ENCODE peak calls at places on chromosomes 6 and 20, in seven cellular contexts. O is GM10248, H is fibroblast of pulmonary artery, P is cardiac muscle cell, R is fibroblast of the aortic adventitia, W is BE2C, S is nephron progenitor cell. B is an unnamed sample.

GRCh38 chr6:146545608-146546007 is 2.0 kb downstream of the RAB32 start:
- DNase-seq in O (no peak), H (peak; percentile 57), P (no peak), R (peak; percentile 67), W (no peak), S (no peak), B (no peak)

GRCh38 chr6:30260036-30260504 is 46.9 kb upstream of the TRIM26 start:
- DNase-seq in O (no peak), H (no peak), P (no peak), R (no peak), W (no peak), S (no peak), B (peak; percentile 33)

GRCh38 chr6:127893541-127893940 is 7.3 kb downstream of the THEMIS start:
- DNase-seq in O (no peak), H (no peak), P (no peak), R (no peak), W (no peak), S (no peak), B (no peak)

GRCh38 chr6:158008894-158009891 is 27.5 kb downstream of the SYNJ2 start:
- DNase-seq in O (no peak), H (peak; percentile 95), P (no peak), R (peak; percentile 37), W (peak; percentile 90), S (no peak), B (no peak)

GRCh38 chr6:114142256-114142655 is 171.3 kb upstream of the HDAC2 start:
- DNase-seq in O (no peak), H (no peak), P (no peak), R (no peak), W (peak; percentile 20), S (no peak), B (no peak)

GRCh38 chr6:129673758-129674157 is 36.2 kb downstream of the ARHGAP18 start:
- DNase-seq in O (no peak), H (no peak), P (no peak), R (peak; percentile 37), W (no peak), S (no peak), B (no peak)

GRCh38 chr6:89369009-89369408 is 16.5 kb upstream of the UBE2J1 start:
- DNase-seq in O (no peak), H (peak; percentile 63), P (peak; percentile 45), R (peak; percentile 63), W (no peak), S (peak; percentile 28), B (no peak)

GRCh38 chr20:52191436-52192295 is at the start of gene ZFP64:
- DNase-seq in O (peak; percentile 87), H (peak; percentile 72), P (peak; percentile 80), R (peak; percentile 72), W (peak; percentile 80), S (peak; percentile 72), B (peak; percentile 78)

GRCh38 chr6:66128238-66128637 is 421.2 kb upstream of the EYS start:
- DNase-seq in O (no peak), H (no peak), P (no peak), R (no peak), W (no peak), S (no peak), B (no peak)

GRCh38 chr20:56689318-56689717 is 60.2 kb downstream of the TFAP2C start:
- DNase-seq in O (no peak), H (peak; percentile 65), P (no peak), R (no peak), W (no peak), S (peak; percentile 13), B (no peak)
- TF ChIP-seq CTCF in O (no peak), H (no peak), P (no peak), R (no peak), W (no peak), S (no peak), B (no peak)

GRCh38 chr6:85864453-85865401 is 222.0 kb upstream of the SYNCRIP start:
- DNase-seq in O (peak; percentile 1), H (peak; percentile 38), P (no peak), R (peak; percentile 52), W (no peak), S (no peak), B (no peak)
- TF ChIP-seq CTCF in O (no peak), H (peak; percentile 32), P (peak; percentile 26), R (peak; percentile 33), W (peak; percentile 6), S (no peak), B (no peak)

GRCh38 chr20:63177134-63177784 is 38.7 kb downstream of the YTHDF1 start:
- DNase-seq in O (no peak), H (no peak), P (no peak), R (no peak), W (no peak), S (peak; percentile 66), B (peak; percentile 87)
- TF ChIP-seq CTCF in O (no peak), H (no peak), P (no peak), R (no peak), W (no peak), S (no peak), B (peak; percentile 45)

DNA sequence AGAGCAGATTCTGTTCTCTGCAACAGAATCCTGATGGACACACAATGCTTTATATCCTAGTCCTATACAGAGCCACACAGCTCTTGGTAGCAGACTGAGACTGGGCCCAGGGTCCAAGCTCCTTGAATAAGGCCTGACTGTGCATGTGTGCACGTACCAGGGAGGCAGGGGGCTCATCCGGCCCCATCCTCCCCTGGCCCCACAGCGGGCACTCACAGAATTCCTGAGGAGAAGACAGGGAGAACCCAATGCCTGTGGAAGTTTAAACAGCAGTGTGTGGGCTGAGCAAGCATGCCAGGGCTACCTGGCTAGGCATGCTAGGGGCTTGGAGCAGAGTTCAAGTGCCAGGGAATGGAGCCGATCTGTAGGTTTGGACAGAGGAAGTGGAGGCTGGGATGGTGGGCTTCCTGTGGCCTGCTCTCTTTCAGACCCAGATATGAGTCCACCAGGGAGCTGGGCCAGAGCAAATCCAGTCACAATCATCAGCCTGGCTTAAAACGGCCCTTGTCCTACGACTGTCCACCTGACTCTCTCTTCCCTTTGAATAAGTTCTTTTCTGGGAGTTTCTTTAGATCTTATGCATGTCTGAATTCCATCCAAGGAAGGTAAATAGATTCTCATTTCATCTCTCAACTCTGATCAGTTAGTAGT is 74.0 kb downstream of the MRPL14 start:
- DNase-seq in O (no peak), H (no peak), P (no peak), R (no peak), W (no peak), S (no peak), B (no peak)
- TF ChIP-seq CTCF in O (no peak), H (no peak), P (no peak), R (no peak), W (no peak), S (no peak), B (no peak)

GRCh38 chr6:69795469-69796080 is 1.2 kb downstream of the LMBRD1 start:
- DNase-seq in O (peak; percentile 45), H (peak; percentile 8), P (no peak), R (peak; percentile 10), W (no peak), S (no peak), B (no peak)
- TF ChIP-seq CTCF in O (no peak), H (no peak), P (no peak), R (peak; percentile 12), W (no peak), S (no peak), B (no peak)

DNA sequence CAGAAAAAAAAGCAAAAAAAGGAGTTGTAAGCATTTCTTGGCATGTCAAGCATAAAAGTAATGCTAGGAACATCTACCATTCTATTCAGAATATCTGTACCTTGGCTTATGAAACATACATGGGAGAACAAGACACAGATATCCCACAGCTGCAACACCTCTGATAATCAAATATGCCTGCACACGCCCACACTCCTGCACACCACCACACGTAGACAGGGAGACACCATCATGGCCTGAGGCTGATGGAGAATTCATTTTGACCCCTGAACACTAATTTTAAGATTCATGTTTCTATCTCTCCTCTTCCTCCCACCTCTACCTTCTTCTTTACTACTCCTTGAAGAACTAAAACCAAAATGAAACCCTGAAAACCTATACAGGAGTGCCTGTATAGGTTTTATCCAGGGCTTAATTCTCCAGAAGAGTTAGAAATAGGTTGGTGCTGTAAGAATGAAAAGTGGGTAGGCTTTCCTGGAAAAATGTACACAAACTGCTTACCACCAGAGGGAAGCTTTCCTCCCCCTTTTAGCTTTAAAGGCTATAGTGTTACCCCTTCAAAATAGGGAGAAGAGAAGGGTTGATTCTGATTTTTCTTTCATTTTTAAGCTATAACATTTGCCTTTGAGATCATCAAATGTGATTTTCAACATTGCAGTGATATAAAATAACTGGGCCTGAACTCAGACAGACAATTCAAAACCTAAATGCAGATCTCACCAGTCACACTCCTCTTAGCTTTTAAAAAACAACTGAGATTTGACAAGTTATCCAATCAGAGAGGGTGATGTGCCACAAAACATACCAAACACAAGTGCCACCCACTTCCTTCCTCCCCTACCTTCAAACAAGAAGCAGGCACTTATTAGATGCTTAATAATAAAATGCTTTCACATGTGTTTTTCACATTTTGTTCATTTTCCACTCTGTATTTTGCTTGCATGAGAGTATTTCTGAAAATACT is 57.9 kb downstream of the ELOVL5 start:
- DNase-seq in O (no peak), H (no peak), P (no peak), R (peak; percentile 21), W (no peak), S (no peak), B (no peak)
- TF ChIP-seq CTCF in O (no peak), H (peak; percentile 30), P (peak; percentile 30), R (peak; percentile 24), W (peak; percentile 17), S (no peak), B (no peak)

B was measured in glutamatergic neuron.